ENCODE peak calls at places on chromosomes 12 and 14, in six cellular contexts. X is dorsolateral prefrontal cortex; Z is amygdala; G is T-helper 1 cell; A is stimulated activated naive B cell treated with anti-CD40 and anti-IgM and Interleukin-4, amounts not matched to agents 10 μg/mL and 1 μg/mL and 100 μg/mL, for 72 hours; H is NCI-H345. C is an unnamed sample.

GRCh38 chr14:80213602-80214001 is 2.3 kb upstream of the DIO2 start:
- DNase-seq in X (no peak), Z (no peak), G (no peak), A (no peak), H (peak), C (no peak)

GRCh38 chr12:12539411-12539810 is 23.3 kb downstream of the DUSP16 start:
- DNase-seq in X (no peak), Z (no peak), G (no peak), A (no peak), H (no peak), C (no peak)

GRCh38 chr12:93089805-93090569 is 160.9 kb upstream of the EEA1 start:
- DNase-seq in X (no peak), Z (no peak), G (no peak), A (no peak), H (no peak), C (no peak)

GRCh38 chr14:77027538-77028383 is 747 bp downstream of the IRF2BPL start:
- DNase-seq in X (peak), Z (peak), G (peak), A (peak), H (peak), C (peak)

GRCh38 chr12:47902131-47902639 is 2.6 kb downstream of the VDR start:
- DNase-seq in X (no peak), Z (no peak), G (no peak), A (no peak), H (no peak), C (no peak)

GRCh38 chr14:28098863-28099262 is 667.7 kb upstream of the FOXG1 start:
- DNase-seq in X (no peak), Z (no peak), G (no peak), A (no peak), H (no peak), C (no peak)

GRCh38 chr12:121866331-121866730 is 7.7 kb upstream of the HPD start:
- DNase-seq in X (no peak), Z (no peak), G (no peak), A (no peak), H (no peak), C (no peak)

GRCh38 chr12:106126441-106127288 is 12.1 kb downstream of the NUAK1 start:
- DNase-seq in X (no peak), Z (no peak), G (no peak), A (no peak), H (no peak), C (no peak)

GRCh38 chr12:42186793-42187192 is 42.1 kb upstream of the GXYLT1 start:
- DNase-seq in X (no peak), Z (no peak), G (no peak), A (no peak), H (no peak), C (no peak)

GRCh38 chr14:88831285-88831684 is 6.8 kb downstream of the TTC8 start:
- DNase-seq in X (no peak), Z (no peak), G (no peak), A (no peak), H (no peak), C (no peak)

GRCh38 chr12:10717410-10717809 is 5.7 kb downstream of the YBX3 start:
- DNase-seq in X (no peak), Z (no peak), G (no peak), A (no peak), H (no peak), C (peak)

C was measured in NCI-H1105 treated with DMSO at 0.1 percent for 48 hours.